ENCODE peak calls at places on chromosomes 1 and 21, in eight cellular contexts. One of them, this sample, is unnamed.

GRCh38 chr1:227894306-227894721 is 53.4 kb downstream of the WNT9A start:
- DNase-seq in adipocyte: no peak
- DNase-seq in HL-60: no peak
- DNase-seq in activated T-cell treated with anti-CD3 and anti-CD28 coated beads for 1 hour: no peak
- DNase-seq in A172: no peak
- DNase-seq in GM06990: no peak
- DNase-seq in uterus: peak; percentile 9
- DNase-seq in fibroblast of mammary gland: no peak
- DNase-seq in this sample: no peak

GRCh38 chr1:235721982-235722381 is 72.4 kb upstream of the GNG4 start:
- DNase-seq in HL-60: no peak
- DNase-seq in GM06990: no peak
- DNase-seq in activated T-cell treated with anti-CD3 and anti-CD28 coated beads for 1 hour: no peak
- DNase-seq in fibroblast of mammary gland: no peak
- DNase-seq in uterus: no peak
- DNase-seq in A172: no peak
- DNase-seq in adipocyte: no peak
- DNase-seq in this sample: no peak

GRCh38 chr1:210582186-210582981 is 253.7 kb downstream of the HHAT start:
- DNase-seq in activated T-cell treated with anti-CD3 and anti-CD28 coated beads for 1 hour: no peak
- DNase-seq in A172: no peak
- DNase-seq in HL-60: no peak
- DNase-seq in uterus: no peak
- DNase-seq in fibroblast of mammary gland: no peak
- DNase-seq in adipocyte: no peak
- DNase-seq in GM06990: no peak
- DNase-seq in this sample: no peak

GRCh38 chr1:187696092-187696491 is 867.3 kb downstream of the PLA2G4A start:
- DNase-seq in activated T-cell treated with anti-CD3 and anti-CD28 coated beads for 1 hour: no peak
- DNase-seq in uterus: no peak
- DNase-seq in GM06990: no peak
- DNase-seq in HL-60: no peak
- DNase-seq in adipocyte: no peak
- DNase-seq in A172: peak; percentile 40
- DNase-seq in fibroblast of mammary gland: peak; percentile 27
- DNase-seq in this sample: no peak

GRCh38 chr1:196400478-196401453 is 207.5 kb downstream of the KCNT2 start:
- DNase-seq in activated T-cell treated with anti-CD3 and anti-CD28 coated beads for 1 hour: no peak
- DNase-seq in uterus: peak; percentile 23
- DNase-seq in adipocyte: peak; percentile 82
- DNase-seq in HL-60: no peak
- DNase-seq in A172: peak; percentile 70
- DNase-seq in fibroblast of mammary gland: peak; percentile 87
- DNase-seq in GM06990: no peak
- DNase-seq in this sample: peak; percentile 46

GRCh38 chr1:177142013-177142412 is 22.5 kb downstream of the ASTN1 start:
- DNase-seq in adipocyte: no peak
- DNase-seq in uterus: no peak
- DNase-seq in GM06990: no peak
- DNase-seq in activated T-cell treated with anti-CD3 and anti-CD28 coated beads for 1 hour: no peak
- DNase-seq in A172: no peak
- DNase-seq in HL-60: no peak
- DNase-seq in fibroblast of mammary gland: no peak
- DNase-seq in this sample: no peak

GRCh38 chr1:162381383-162381782 is at the start of gene C1orf226:
- DNase-seq in GM06990: no peak
- DNase-seq in activated T-cell treated with anti-CD3 and anti-CD28 coated beads for 1 hour: no peak
- DNase-seq in adipocyte: no peak
- DNase-seq in uterus: no peak
- DNase-seq in HL-60: no peak
- DNase-seq in fibroblast of mammary gland: no peak
- DNase-seq in A172: peak; percentile 87
- DNase-seq in this sample: no peak

GRCh38 chr1:54609301-54609921 is 13.9 kb downstream of the FAM151A start:
- DNase-seq in fibroblast of mammary gland: no peak
- DNase-seq in HL-60: no peak
- DNase-seq in adipocyte: no peak
- DNase-seq in GM06990: no peak
- DNase-seq in A172: no peak
- DNase-seq in activated T-cell treated with anti-CD3 and anti-CD28 coated beads for 1 hour: no peak
- DNase-seq in uterus: no peak
- DNase-seq in this sample: no peak

GRCh38 chr1:209840611-209841010 is 12.8 kb downstream of the UTP25 start:
- DNase-seq in fibroblast of mammary gland: peak; percentile 27
- DNase-seq in activated T-cell treated with anti-CD3 and anti-CD28 coated beads for 1 hour: no peak
- DNase-seq in HL-60: no peak
- DNase-seq in A172: no peak
- DNase-seq in GM06990: no peak
- DNase-seq in uterus: no peak
- DNase-seq in adipocyte: no peak
- DNase-seq in this sample: no peak

GRCh38 chr1:188170935-188171334 is 1342.2 kb downstream of the PLA2G4A start:
- DNase-seq in HL-60: no peak
- DNase-seq in adipocyte: no peak
- DNase-seq in activated T-cell treated with anti-CD3 and anti-CD28 coated beads for 1 hour: no peak
- DNase-seq in uterus: no peak
- DNase-seq in A172: no peak
- DNase-seq in fibroblast of mammary gland: no peak
- DNase-seq in GM06990: no peak
- DNase-seq in this sample: no peak

GRCh38 chr21:41845310-41846032 is 33.7 kb downstream of the PRDM15 start:
- DNase-seq in A172: no peak
- DNase-seq in fibroblast of mammary gland: peak; percentile 65
- DNase-seq in activated T-cell treated with anti-CD3 and anti-CD28 coated beads for 1 hour: no peak
- DNase-seq in GM06990: no peak
- DNase-seq in uterus: no peak
- DNase-seq in adipocyte: no peak
- DNase-seq in HL-60: no peak
- DNase-seq in this sample: no peak

GRCh38 chr1:69710484-69710883 is 142.8 kb downstream of the LRRC7 start:
- DNase-seq in activated T-cell treated with anti-CD3 and anti-CD28 coated beads for 1 hour: no peak
- DNase-seq in HL-60: no peak
- DNase-seq in uterus: no peak
- DNase-seq in GM06990: no peak
- DNase-seq in A172: peak; percentile 13
- DNase-seq in fibroblast of mammary gland: no peak
- DNase-seq in adipocyte: peak; percentile 2
- DNase-seq in this sample: no peak

GRCh38 chr1:106517218-106517617 is 539.3 kb upstream of the PRMT6 start:
- DNase-seq in activated T-cell treated with anti-CD3 and anti-CD28 coated beads for 1 hour: no peak
- DNase-seq in uterus: no peak
- DNase-seq in adipocyte: no peak
- DNase-seq in fibroblast of mammary gland: no peak
- DNase-seq in HL-60: no peak
- DNase-seq in GM06990: no peak
- DNase-seq in A172: no peak
- DNase-seq in this sample: no peak

GRCh38 chr1:150173161-150173585 is 23.5 kb downstream of the PLEKHO1 start:
- DNase-seq in fibroblast of mammary gland: no peak
- DNase-seq in HL-60: no peak
- DNase-seq in uterus: no peak
- DNase-seq in A172: no peak
- DNase-seq in activated T-cell treated with anti-CD3 and anti-CD28 coated beads for 1 hour: no peak
- DNase-seq in adipocyte: no peak
- DNase-seq in GM06990: no peak
- DNase-seq in this sample: no peak

GRCh38 chr1:53628286-53628955 is 110.5 kb downstream of the GLIS1 start:
- DNase-seq in GM06990: no peak
- DNase-seq in A172: no peak
- DNase-seq in fibroblast of mammary gland: no peak
- DNase-seq in HL-60: no peak
- DNase-seq in activated T-cell treated with anti-CD3 and anti-CD28 coated beads for 1 hour: no peak
- DNase-seq in uterus: no peak
- DNase-seq in adipocyte: no peak
- DNase-seq in this sample: no peak

GRCh38 chr1:15508700-15509487 is 15.1 kb downstream of the CASP9 start:
- DNase-seq in activated T-cell treated with anti-CD3 and anti-CD28 coated beads for 1 hour: no peak
- DNase-seq in GM06990: no peak
- DNase-seq in A172: no peak
- DNase-seq in uterus: no peak
- DNase-seq in adipocyte: no peak
- DNase-seq in fibroblast of mammary gland: no peak
- DNase-seq in HL-60: no peak
- DNase-seq in this sample: no peak